ENCODE peak calls at places on chromosomes 3 and 15, in four cellular contexts. O is cardiac fibroblast, F is hepatocyte, T is esophagus muscularis mucosa. L is an unnamed sample.

GRCh38 chr3:172317984-172318383 is 130.3 kb downstream of the GHSR start:
- DNase-seq in O (peak), F (no peak), T (no peak), L (peak)

GRCh38 chr3:89578253-89578529 is 470.8 kb downstream of the EPHA3 start:
- DNase-seq in O (no peak), F (no peak), T (no peak), L (no peak)

GRCh38 chr15:101028772-101029438 is 109.7 kb downstream of the LRRK1 start:
- DNase-seq in O (no peak), F (no peak), T (peak), L (no peak)

GRCh38 chr3:113002676-113003075 is 11.9 kb downstream of the GTPBP8 start:
- DNase-seq in O (no peak), F (no peak), T (no peak), L (no peak)

GRCh38 chr3:180048840-180049239 is 12.1 kb upstream of the PEX5L start:
- DNase-seq in O (peak), F (peak), T (no peak), L (no peak)

GRCh38 chr3:193347507-193348501 is 30.7 kb downstream of the ATP13A5 start:
- DNase-seq in O (no peak), F (no peak), T (no peak), L (peak)

GRCh38 chr3:36991923-36992805 is 767 bp downstream of the EPM2AIP1 start:
- DNase-seq in O (peak), F (peak), T (no peak), L (peak)

GRCh38 chr3:31561891-31562290 is 29.2 kb downstream of the STT3B start:
- DNase-seq in O (no peak), F (no peak), T (no peak), L (no peak)

GRCh38 chr3:3015472-3016089 is 94.6 kb downstream of the IL5RA start:
- DNase-seq in O (peak), F (peak), T (no peak), L (no peak)

GRCh38 chr15:101689901-101690300 is 34.4 kb downstream of the TARS3 start:
- DNase-seq in O (no peak), F (no peak), T (peak), L (no peak)

GRCh38 chr15:100008258-100008657 is 275.0 kb upstream of the LYSMD4 start:
- DNase-seq in O (no peak), F (no peak), T (no peak), L (no peak)

GRCh38 chr3:186264608-186265400 is 97.2 kb downstream of the DGKG start:
- DNase-seq in O (no peak), F (peak), T (no peak), L (no peak)

GRCh38 chr3:146581877-146582508 is 23.2 kb downstream of the PLSCR5 start:
- DNase-seq in O (peak), F (peak), T (no peak), L (peak)